ENCODE peak calls at places on chromosomes 3 and 15, in five cellular contexts. O, T, D, Z and B are unnamed samples.

GRCh38 chr3:66816110-66816761 is 181.9 kb upstream of the KBTBD8 start:
- DNase-seq in T (peak; percentile 26), O (no peak), Z (peak; percentile 16), D (peak; percentile 36), B (no peak)

GRCh38 chr3:124520970-124521369 is 209.3 kb upstream of the UMPS start:
- DNase-seq in D (peak; percentile 79), O (no peak), T (no peak), Z (no peak), B (no peak)

GRCh38 chr3:133859381-133860245 is 36.1 kb downstream of the RAB6B start:
- DNase-seq in Z (no peak), O (no peak), T (no peak), D (no peak), B (no peak)

GRCh38 chr15:27714675-27715074 is 384.4 kb downstream of the OCA2 start:
- DNase-seq in Z (no peak), O (peak; percentile 65), D (no peak), T (no peak), B (no peak)

GRCh38 chr15:64705006-64705405 is 70.4 kb downstream of the RBPMS2 start:
- DNase-seq in Z (no peak), O (no peak), D (no peak), T (no peak), B (no peak)

GRCh38 chr3:23739536-23739935 is 66.2 kb upstream of the UBE2E1 start:
- DNase-seq in T (no peak), O (no peak), D (no peak), Z (peak; percentile 37), B (no peak)

GRCh38 chr3:68972358-68972979 is 40.1 kb upstream of the TAFA4 start:
- DNase-seq in Z (peak; percentile 47), D (peak; percentile 63), O (peak; percentile 85), T (peak; percentile 13), B (peak; percentile 5)

GRCh38 chr3:166011771-166012170 is 174.5 kb upstream of the BCHE start:
- DNase-seq in T (no peak), Z (no peak), O (no peak), D (no peak), B (no peak)

GRCh38 chr3:123640311-123641083 is 55.6 kb upstream of the HACD2 start:
- DNase-seq in Z (no peak), D (no peak), O (no peak), T (no peak), B (no peak)

GRCh38 chr3:39426321-39426720 is 19.8 kb downstream of the RPSA start:
- DNase-seq in Z (no peak), T (no peak), D (no peak), O (no peak), B (no peak)

GRCh38 chr15:32669870-32670623 is 28.5 kb downstream of the SCG5 start:
- DNase-seq in O (no peak), D (peak; percentile 84), T (no peak), Z (no peak), B (no peak)

GRCh38 chr3:69671082-69671952 is 67.9 kb upstream of the MITF start:
- DNase-seq in D (peak; percentile 8), T (no peak), O (no peak), Z (peak; percentile 41), B (no peak)

GRCh38 chr15:66504563-66505429 is at the start of the genes RPL4 and ZWILCH:
- DNase-seq in T (peak; percentile 47), Z (peak; percentile 83), D (peak; percentile 97), O (peak; percentile 82), B (peak; percentile 57)

GRCh38 chr3:33883538-33884203 is 85.2 kb downstream of the PDCD6IP start:
- DNase-seq in D (peak; percentile 39), O (no peak), T (no peak), Z (peak; percentile 40), B (no peak)

GRCh38 chr15:72961326-72961725 is 90.9 kb upstream of the NEO1 start:
- DNase-seq in D (no peak), T (no peak), O (no peak), Z (no peak), B (no peak)

GRCh38 chr15:38796589-38796988 is 232.0 kb upstream of the RASGRP1 start:
- DNase-seq in T (no peak), Z (no peak), O (no peak), D (no peak), B (no peak)

GRCh38 chr15:31278056-31278445 is 48.6 kb upstream of the KLF13 start:
- DNase-seq in Z (peak; percentile 3), O (peak; percentile 28), T (no peak), D (no peak), B (no peak)

GRCh38 chr15:93899817-93900216 is 331.5 kb upstream of the MCTP2 start:
- DNase-seq in O (no peak), Z (no peak), D (no peak), T (no peak), B (no peak)

GRCh38 chr3:42593635-42594034 is 3.0 kb downstream of the SS18L2 start:
- DNase-seq in T (no peak), O (no peak), Z (peak; percentile 55), D (no peak), B (no peak)

GRCh38 chr3:78258798-78259197 is 1218.9 kb downstream of the ROBO2 start:
- DNase-seq in D (no peak), Z (no peak), O (no peak), T (no peak), B (no peak)

GRCh38 chr15:50774450-50774849 is 8.9 kb upstream of the SPPL2A start:
- DNase-seq in O (no peak), Z (no peak), D (no peak), T (no peak), B (no peak)

GRCh38 chr3:172152869-172153268 is 113.5 kb downstream of the FNDC3B start:
- DNase-seq in T (no peak), D (no peak), O (no peak), Z (no peak), B (no peak)

GRCh38 chr3:51544011-51544775 is 5.7 kb downstream of the RAD54L2 start:
- DNase-seq in D (no peak), T (no peak), Z (no peak), O (no peak), B (no peak)

GRCh38 chr3:40043444-40043755 is 234.0 kb downstream of the MYRIP start:
- DNase-seq in O (no peak), D (no peak), T (no peak), Z (no peak), B (no peak)

GRCh38 chr3:153245661-153246060 is 83.6 kb downstream of the RAP2B start:
- DNase-seq in T (no peak), Z (no peak), D (no peak), O (no peak), B (no peak)

GRCh38 chr3:172102883-172103310 is 63.5 kb downstream of the FNDC3B start:
- DNase-seq in D (peak; percentile 82), O (no peak), T (no peak), Z (no peak), B (no peak)

GRCh38 chr3:57756528-57757401 is 656 bp downstream of the SLMAP start:
- DNase-seq in Z (peak; percentile 35), D (peak; percentile 40), T (peak; percentile 29), O (peak; percentile 63), B (peak; percentile 40)

GRCh38 chr15:68819451-68820204 is 1.1 kb downstream of the ANP32A start:
- DNase-seq in O (no peak), Z (peak; percentile 48), T (no peak), D (peak; percentile 24), B (no peak)

GRCh38 chr3:22007376-22007775 is 256.4 kb upstream of the ZNF385D start:
- DNase-seq in T (no peak), O (no peak), D (no peak), Z (no peak), B (no peak)

DNA sequence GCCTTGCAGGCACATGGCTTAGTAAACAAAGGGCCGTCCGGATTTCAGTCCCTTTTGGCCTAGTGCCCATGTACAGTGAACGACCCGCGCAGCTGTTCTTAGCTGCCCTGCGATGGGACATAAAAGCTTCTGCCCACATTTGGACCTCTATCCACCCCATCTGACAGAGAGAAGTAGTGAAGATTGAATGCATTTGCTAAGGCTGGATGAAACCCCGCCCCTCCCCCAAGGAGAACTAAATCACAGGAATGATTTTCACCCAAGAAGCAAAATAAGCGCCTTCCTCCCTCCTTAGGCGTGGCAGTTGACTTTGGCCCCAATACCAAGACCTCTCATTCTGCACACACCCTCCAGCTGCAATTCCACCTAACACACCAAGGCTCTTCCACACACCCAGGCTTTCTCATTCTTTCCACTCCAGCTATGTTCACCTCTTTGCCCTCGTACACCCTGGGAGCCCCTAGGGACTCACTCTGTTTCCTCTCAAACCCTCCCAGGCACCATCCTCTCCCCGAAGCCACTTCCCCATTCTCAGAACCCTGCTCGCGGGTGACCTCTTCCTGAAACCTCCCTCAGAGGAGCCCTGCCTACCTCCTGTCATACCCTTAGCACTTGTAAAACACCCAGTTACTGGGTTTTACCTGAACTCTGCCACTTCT is 14.1 kb upstream of the HRH1 start:
- DNase-seq in O (no peak), T (no peak), D (no peak), Z (no peak), B (no peak)
- TF ChIP-seq POLR2AphosphoS5 in O (no peak), T (no peak), D (no peak), Z (no peak), B (no peak)

DNA sequence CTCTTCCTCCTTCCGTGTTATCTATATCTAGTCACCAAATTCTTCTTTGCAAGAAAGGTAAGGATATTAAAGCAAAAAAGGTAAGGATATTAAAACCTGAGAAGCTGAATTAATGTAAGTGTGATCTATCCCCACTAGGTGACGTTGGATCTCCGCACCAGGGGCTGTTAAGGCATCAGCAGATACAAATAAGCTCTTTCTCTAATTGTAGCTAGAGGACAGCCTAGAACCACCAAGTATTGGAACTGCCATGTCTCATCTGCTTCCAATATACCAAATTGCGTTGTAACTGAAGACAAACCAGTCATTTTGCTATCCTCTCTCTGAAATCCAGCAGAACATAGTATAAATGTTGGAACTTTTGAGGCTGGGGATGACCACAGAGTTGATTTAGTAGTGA is 471.2 kb upstream of the TGFBR2 start:
- DNase-seq in T (no peak), D (no peak), O (no peak), Z (no peak), B (no peak)
- TF ChIP-seq TAF1 in T (no peak), D (no peak), O (no peak), Z (no peak), B (no peak)

DNA sequence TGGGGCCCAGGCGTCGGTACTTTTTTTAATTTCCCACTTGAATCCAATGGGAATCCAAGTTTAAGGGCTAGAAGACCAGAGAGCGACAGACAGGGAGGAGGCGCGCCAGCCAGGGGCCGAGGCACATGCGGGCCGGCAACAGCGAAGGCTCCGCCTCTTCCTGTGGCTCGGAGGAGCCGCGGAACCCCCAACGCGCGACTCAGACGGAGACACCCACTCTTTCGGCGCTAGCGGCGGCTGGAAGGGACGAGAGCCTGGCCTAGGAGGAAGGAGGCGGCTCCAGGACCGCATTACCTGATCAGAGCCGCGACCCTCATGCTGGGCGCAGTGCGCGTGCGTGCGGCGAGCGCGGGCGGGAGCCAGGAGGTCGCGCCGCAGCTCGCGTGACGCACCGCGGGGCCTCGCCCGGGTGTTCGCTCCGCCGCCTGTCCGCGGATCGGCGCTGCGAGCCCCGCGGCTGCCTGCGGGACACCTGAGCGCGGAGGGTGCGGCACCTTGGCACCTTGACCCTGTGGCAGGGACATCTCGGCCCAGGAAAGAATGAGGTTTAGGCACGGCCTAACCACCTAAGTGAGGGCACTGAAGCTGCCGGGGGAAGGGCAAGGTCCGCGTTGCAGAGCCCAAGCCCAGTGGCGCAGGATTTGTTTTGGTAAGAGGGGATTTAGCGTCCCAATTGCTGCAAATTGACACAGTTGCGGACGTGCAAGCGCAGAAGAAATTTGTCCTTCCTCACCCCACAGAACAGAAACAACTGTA is at the start of gene DPH6:
- DNase-seq in Z (peak; percentile 77), O (peak; percentile 88), T (peak; percentile 50), D (peak; percentile 67), B (peak; percentile 44)
- TF ChIP-seq POLR2A in Z (peak; percentile 90), O (peak; percentile 92), T (peak; percentile 73), D (peak; percentile 78), B (peak; percentile 82)

GRCh38 chr3:88151358-88151757 is 1.6 kb downstream of the C3orf38 start:
- DNase-seq in D (no peak), O (no peak), Z (no peak), T (no peak), B (no peak)
- TF ChIP-seq POLR2AphosphoS5 in D (no peak), O (no peak), Z (no peak), T (no peak), B (no peak)